ENCODE peak calls at places on chromosome 1, in nine cellular contexts. R, I, K, E, M, O, X, C and H are unnamed samples.

GRCh38 chr1:199612976-199613774 is 414.3 kb upstream of the NR5A2 start:
- DNase-seq in K (no peak), R (no peak), O (no peak), E (no peak), C (no peak), X (no peak), I (no peak), M (no peak), H (no peak)

GRCh38 chr1:232084584-232085223 is 458.1 kb downstream of the DISC1 start:
- DNase-seq in E (no peak), C (no peak), K (no peak), X (peak), R (peak), I (no peak), M (no peak), O (peak), H (no peak)

GRCh38 chr1:244460195-244460594 is 878 bp upstream of the CATSPERE start:
- DNase-seq in C (no peak), I (no peak), R (no peak), X (peak), O (no peak), E (peak), K (no peak), M (no peak), H (no peak)

GRCh38 chr1:221149111-221149510 is 269.9 kb downstream of the HLX start:
- DNase-seq in X (no peak), I (no peak), K (no peak), M (no peak), R (peak), O (no peak), C (no peak), E (no peak), H (no peak)

GRCh38 chr1:30379684-30380624 is 343.4 kb downstream of the MATN1 start:
- DNase-seq in I (peak), K (peak), R (peak), O (peak), M (peak), X (peak), E (peak), C (no peak), H (peak)

GRCh38 chr1:151511636-151512215 is 539 bp downstream of the CGN start:
- DNase-seq in C (peak), R (no peak), M (no peak), E (peak), X (peak), K (peak), O (peak), I (peak), H (no peak)

GRCh38 chr1:212700892-212701819 is 1.5 kb upstream of the BATF3 start:
- DNase-seq in M (peak), O (peak), I (peak), K (peak), X (peak), R (peak), E (peak), C (peak), H (peak)

GRCh38 chr1:79262745-79263258 is 256.3 kb upstream of the ADGRL4 start:
- DNase-seq in K (no peak), X (peak), O (no peak), I (no peak), R (no peak), M (no peak), E (no peak), C (no peak), H (no peak)

GRCh38 chr1:147669475-147670318 is 627 bp downstream of the ACP6 start:
- DNase-seq in M (no peak), R (peak), X (peak), O (peak), K (peak), C (peak), I (peak), E (peak), H (no peak)

GRCh38 chr1:2204384-2205190 is 10.0 kb upstream of the FAAP20 start:
- DNase-seq in C (peak), I (peak), O (no peak), K (peak), E (peak), R (peak), X (peak), M (no peak), H (no peak)

GRCh38 chr1:22889213-22889827 is 83.3 kb downstream of the LACTBL1 start:
- DNase-seq in M (no peak), E (peak), I (no peak), X (peak), O (peak), C (no peak), R (peak), K (no peak), H (peak)
- H3K4me3 ChIP-seq in M (no peak), E (no peak), I (no peak), X (no peak), O (no peak), C (no peak), R (no peak), K (no peak), H (no peak)

DNA sequence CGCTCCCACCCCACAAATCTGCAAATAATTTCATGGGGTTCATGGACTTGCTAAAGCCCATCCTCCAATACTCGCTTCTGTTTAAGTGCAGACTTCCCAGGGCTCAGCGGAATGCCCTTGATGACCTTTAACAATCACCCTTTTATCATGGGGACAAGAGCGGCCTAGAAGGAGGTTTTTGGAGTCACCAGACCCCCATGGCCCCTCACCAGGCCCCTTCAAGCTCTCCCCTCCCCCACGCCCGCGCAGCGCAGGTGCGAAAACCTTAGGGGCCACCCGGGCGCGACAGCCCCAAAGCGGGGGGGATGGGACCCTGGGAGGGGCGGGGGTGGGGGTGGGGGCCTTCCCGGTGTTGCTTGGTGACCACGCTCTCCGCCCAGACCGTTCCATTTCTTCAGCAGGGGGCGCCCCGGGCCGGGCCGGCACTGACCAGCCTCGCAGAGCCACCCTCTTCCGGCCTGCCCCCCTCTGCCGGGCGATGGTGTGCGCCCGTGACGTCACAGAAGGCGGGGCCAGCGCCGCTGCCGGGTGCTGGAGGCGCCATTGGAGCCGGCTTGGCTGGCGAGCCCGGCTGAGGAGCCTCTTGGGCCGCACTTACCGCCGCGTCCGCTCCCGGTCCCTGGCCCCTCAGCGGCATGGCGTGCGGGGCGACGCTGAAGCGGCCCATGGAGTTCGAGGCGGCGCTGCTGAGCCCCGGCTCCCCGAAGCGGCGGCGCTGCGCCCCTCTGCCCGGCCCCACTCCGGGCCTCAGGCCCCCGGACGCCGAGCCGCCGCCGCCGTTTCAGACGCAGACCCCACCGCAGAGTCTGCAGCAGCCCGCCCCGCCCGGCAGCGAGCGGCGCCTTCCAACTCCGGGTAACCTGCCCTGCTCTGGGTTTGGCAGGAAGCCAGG is at the start of gene AKIRIN1:
- DNase-seq in C (peak), K (peak), M (peak), X (peak), O (peak), R (peak), I (peak), E (peak), H (peak)
- TF ChIP-seq CTCF in C (peak), K (peak), M (no peak), X (no peak), O (no peak), R (no peak), I (no peak), E (no peak), H (no peak)

DNA sequence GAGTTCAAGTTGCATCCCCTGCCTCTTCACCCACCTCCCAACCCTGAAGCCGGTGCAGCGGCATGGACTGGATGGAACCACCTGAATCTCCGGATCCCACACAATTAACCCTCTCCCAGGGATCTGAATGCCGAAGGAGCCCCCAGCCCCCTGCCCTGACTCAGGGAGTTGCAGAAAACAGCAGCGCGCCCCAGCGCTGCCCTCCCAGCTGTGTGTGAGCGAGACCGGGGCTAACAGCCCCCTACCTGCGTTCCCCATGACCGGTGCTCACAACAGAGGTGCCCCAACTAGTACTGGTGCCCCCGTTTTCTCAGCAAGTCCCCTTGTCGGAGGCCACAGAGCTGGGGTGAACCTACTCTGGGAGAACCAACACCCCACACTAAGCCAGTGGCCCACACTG is 136.8 kb downstream of the PRDM16 start:
- DNase-seq in K (no peak), X (no peak), I (no peak), R (no peak), C (no peak), O (no peak), M (no peak), E (no peak), H (no peak)
- H3K4me3 ChIP-seq in K (no peak), X (no peak), I (no peak), R (no peak), C (no peak), O (no peak), M (no peak), E (no peak), H (no peak)

DNA sequence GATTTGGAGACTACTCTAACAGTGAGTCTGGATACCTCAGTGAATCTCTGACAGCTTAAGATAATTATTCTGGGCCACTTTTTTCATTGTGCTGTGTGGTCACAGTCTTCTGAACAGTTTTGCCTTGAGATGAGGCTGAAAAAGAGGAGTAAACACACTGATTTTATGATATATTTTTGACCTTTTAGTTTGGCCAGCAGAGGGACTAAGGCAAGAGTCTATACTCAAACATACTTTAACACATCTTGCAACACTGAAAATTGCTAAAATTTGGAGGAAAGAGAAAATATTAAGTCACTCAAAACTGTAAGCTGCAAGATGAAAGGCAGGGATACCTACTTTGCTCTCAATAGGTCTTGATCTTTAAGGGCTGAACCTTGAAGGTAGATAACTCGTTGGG is 182.7 kb downstream of the KCNT2 start:
- DNase-seq in X (no peak), O (no peak), I (no peak), E (no peak), M (no peak), R (no peak), K (no peak), C (no peak), H (no peak)
- TF ChIP-seq CTCF in X (no peak), O (peak), I (no peak), E (no peak), M (peak), R (no peak), K (no peak), C (no peak), H (no peak)

GRCh38 chr1:172144445-172145060 is 275.9 kb upstream of the C1orf105 start:
- DNase-seq in M (peak), R (peak), I (peak), K (peak), E (peak), X (no peak), C (peak), O (no peak), H (peak)
- H3K4me3 ChIP-seq in M (peak), R (peak), I (peak), K (peak), E (no peak), X (no peak), C (peak), O (no peak), H (peak)

GRCh38 chr1:96792220-96792619 is 70.6 kb downstream of the PTBP2 start:
- DNase-seq in I (no peak), E (no peak), M (no peak), X (no peak), R (no peak), O (no peak), C (no peak), K (no peak), H (no peak)
- TF ChIP-seq CTCF in I (no peak), E (no peak), M (no peak), X (no peak), R (no peak), O (no peak), C (no peak), K (no peak), H (no peak)

GRCh38 chr1:248404024-248404423 is 1.2 kb downstream of the OR2T1 start:
- DNase-seq in E (no peak), K (no peak), I (no peak), C (no peak), X (peak), O (no peak), M (no peak), R (peak), H (no peak)
- H3K4me3 ChIP-seq in E (no peak), K (no peak), I (no peak), C (no peak), X (no peak), O (no peak), M (no peak), R (no peak), H (no peak)

GRCh38 chr1:214164157-214164556 is 116.8 kb upstream of the SMYD2 start:
- DNase-seq in I (no peak), O (no peak), K (no peak), R (no peak), X (no peak), M (no peak), C (no peak), E (no peak), H (no peak)

GRCh38 chr1:214165850-214166374 is 115.0 kb upstream of the SMYD2 start:
- DNase-seq in K (no peak), R (no peak), E (no peak), C (no peak), M (no peak), O (no peak), I (no peak), X (no peak), H (no peak)
- TF ChIP-seq CTCF in K (no peak), R (no peak), E (no peak), C (no peak), M (no peak), O (no peak), I (no peak), X (no peak), H (no peak)

GRCh38 chr1:7932524-7933149 is 8.0 kb downstream of the TNFRSF9 start:
- DNase-seq in I (no peak), M (no peak), O (no peak), X (peak), C (no peak), E (no peak), K (no peak), R (no peak), H (no peak)

GRCh38 chr1:7929637-7930036 is 11.0 kb downstream of the TNFRSF9 start:
- DNase-seq in O (no peak), X (no peak), I (no peak), K (no peak), M (no peak), E (no peak), C (no peak), R (no peak), H (no peak)

GRCh38 chr1:7928247-7928646 is 12.4 kb downstream of the TNFRSF9 start:
- DNase-seq in E (no peak), O (no peak), I (no peak), K (no peak), X (no peak), R (no peak), C (no peak), M (no peak), H (no peak)

GRCh38 chr1:7930547-7931445 is 9.8 kb downstream of the TNFRSF9 start:
- DNase-seq in R (no peak), O (no peak), M (no peak), I (no peak), C (no peak), K (no peak), E (no peak), X (no peak), H (no peak)

DNA sequence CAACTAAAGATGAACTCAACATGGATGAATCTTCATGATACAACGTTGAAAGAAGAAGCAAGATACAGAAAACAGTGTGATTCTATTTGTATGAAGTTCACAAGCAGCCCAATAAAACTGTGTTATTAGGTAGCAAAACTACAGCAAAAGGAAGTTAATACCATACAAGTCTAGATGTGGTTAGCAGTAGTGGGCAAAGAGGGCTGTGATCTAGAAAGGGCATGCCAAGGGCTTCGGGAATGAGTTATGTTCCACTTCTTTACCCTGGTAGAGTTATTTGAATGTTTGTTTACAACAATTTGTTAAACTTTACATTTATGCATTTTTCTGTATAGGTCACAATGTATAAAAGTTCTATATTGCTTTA is 9.2 kb downstream of the TNFRSF9 start:
- DNase-seq in E (no peak), I (no peak), C (no peak), R (no peak), X (no peak), K (no peak), O (no peak), M (no peak), H (no peak)
- H3K4me3 ChIP-seq in E (no peak), I (no peak), C (no peak), R (no peak), X (no peak), K (no peak), O (no peak), M (no peak), H (no peak)